ENCODE peak calls at places on chromosomes 11 and 22, in ten cellular contexts. O is stimulated activated CD4-positive, alpha-beta T cell treated with anti-CD3 and anti-CD28 coated beads, TNF-alpha, amount 100 ng/mL, for 1 hour; Z is neuronal stem cell; A is NCI-H2171; Q is NCI-H1105 treated with DMSO at 0.1 percent for 48 hours; I is Karpas-422; C is HCT116; J is GM12891; E is non-pigmented ciliary epithelial cell; K is SK-N-MC. G is an unnamed sample.

GRCh38 chr22:22687638-22688500 is 43.5 kb downstream of the GGTLC2 start:
- DNase-seq in E (no peak), I (peak; percentile 78), A (peak; percentile 17), J (no peak), K (no peak), Z (peak; percentile 29), C (no peak), O (no peak), Q (peak; percentile 34), G (peak; percentile 75)

GRCh38 chr11:3108183-3108721 is 51.0 kb upstream of the CARS1 start:
- DNase-seq in C (no peak), O (no peak), Z (no peak), K (no peak), I (no peak), Q (no peak), E (no peak), J (no peak), A (no peak), G (no peak)

GRCh38 chr11:95483339-95483738 is 252.3 kb upstream of the SESN3 start:
- DNase-seq in K (no peak), C (no peak), A (no peak), J (no peak), Z (no peak), O (no peak), E (no peak), Q (no peak), I (no peak), G (peak; percentile 47)

GRCh38 chr11:126799974-126800373 is 200.6 kb downstream of the KIRREL3 start:
- DNase-seq in O (no peak), Q (no peak), E (no peak), C (no peak), K (no peak), I (no peak), Z (no peak), A (no peak), J (no peak), G (peak; percentile 94)

GRCh38 chr11:35751664-35752061 is 89.1 kb downstream of the TRIM44 start:
- DNase-seq in K (no peak), J (no peak), O (no peak), E (no peak), I (peak; percentile 5), A (no peak), C (no peak), Q (no peak), Z (no peak), G (no peak)

GRCh38 chr11:121892863-121893262 is 223.2 kb downstream of the BLID start:
- DNase-seq in O (no peak), C (no peak), K (no peak), I (no peak), E (no peak), J (no peak), Q (no peak), Z (no peak), A (no peak), G (peak; percentile 81)

GRCh38 chr11:61684870-61685610 is 4.8 kb downstream of the DAGLA start:
- DNase-seq in J (no peak), C (no peak), I (no peak), E (no peak), K (no peak), O (no peak), Z (no peak), Q (no peak), A (no peak), G (no peak)

GRCh38 chr11:102575016-102575415 is 44.5 kb upstream of the MMP7 start:
- DNase-seq in Z (no peak), C (no peak), A (no peak), O (no peak), Q (no peak), E (no peak), I (no peak), K (no peak), J (no peak), G (peak; percentile 10)

GRCh38 chr11:79119491-79120284 is 321.1 kb downstream of the TENM4 start:
- DNase-seq in J (no peak), E (no peak), A (peak; percentile 95), O (no peak), Z (peak; percentile 50), I (no peak), C (no peak), K (no peak), Q (peak; percentile 50), G (no peak)

GRCh38 chr11:61972796-61973602 is 5.6 kb upstream of the FTH1 start:
- DNase-seq in C (no peak), I (no peak), J (no peak), O (no peak), Z (no peak), E (no peak), Q (no peak), A (no peak), K (peak; percentile 78), G (peak; percentile 87)

GRCh38 chr11:15276616-15277015 is 161.9 kb downstream of the INSC start:
- DNase-seq in Z (peak; percentile 26), A (no peak), C (peak; percentile 4), I (peak; percentile 65), E (no peak), Q (peak; percentile 57), K (no peak), J (no peak), O (no peak), G (peak; percentile 9)

GRCh38 chr11:9428706-9429105 is 32.1 kb upstream of the ZNF143 start:
- DNase-seq in I (no peak), O (no peak), E (no peak), Q (no peak), K (no peak), J (no peak), C (no peak), A (no peak), Z (no peak), G (no peak)

GRCh38 chr22:27610863-27611786 is 190.4 kb downstream of the MN1 start:
- DNase-seq in Z (no peak), K (peak; percentile 66), E (no peak), I (no peak), O (no peak), Q (no peak), C (no peak), A (no peak), J (no peak), G (no peak)

GRCh38 chr11:73344191-73344607 is 32.0 kb upstream of the RELT start:
- DNase-seq in K (no peak), C (no peak), Z (no peak), Q (no peak), J (no peak), E (no peak), A (no peak), O (no peak), I (no peak), G (no peak)

GRCh38 chr22:45006873-45007246 is 2.9 kb downstream of the PHF21B start:
- DNase-seq in C (no peak), O (no peak), Q (peak; percentile 28), K (no peak), E (no peak), A (no peak), J (no peak), Z (no peak), I (peak; percentile 15), G (no peak)

GRCh38 chr22:46072030-46072881 is 78.1 kb upstream of the PPARA start:
- DNase-seq in O (peak; percentile 47), Z (no peak), K (no peak), C (no peak), E (no peak), J (no peak), Q (no peak), A (peak; percentile 64), I (peak; percentile 83), G (peak; percentile 92)

GRCh38 chr11:66020618-66021357 is 5.5 kb downstream of the CATSPER1 start:
- DNase-seq in I (no peak), O (no peak), C (no peak), Q (no peak), E (no peak), A (no peak), K (no peak), J (no peak), Z (no peak), G (peak; percentile 89)